ENCODE peak calls at places on chromosome 7, in four cellular contexts. One of them, this sample, is unnamed.

GRCh38 chr7:46226860-46227259 is 305.8 kb upstream of the IGFBP3 start:
- DNase-seq in Peyer's patch: no peak
- DNase-seq in transverse colon: no peak
- DNase-seq in GM23248: peak
- DNase-seq in this sample: no peak

GRCh38 chr7:77409005-77409738 is 7.0 kb downstream of the GSAP start:
- DNase-seq in GM23248: peak
- DNase-seq in Peyer's patch: no peak
- DNase-seq in transverse colon: no peak
- DNase-seq in this sample: no peak

GRCh38 chr7:12754179-12754578 is 66.7 kb downstream of the ARL4A start:
- DNase-seq in Peyer's patch: no peak
- DNase-seq in transverse colon: no peak
- DNase-seq in GM23248: peak
- DNase-seq in this sample: no peak

GRCh38 chr7:27154901-27155815 is 1.3 kb downstream of the HOXA7 start:
- DNase-seq in transverse colon: peak
- DNase-seq in Peyer's patch: peak
- DNase-seq in GM23248: peak
- DNase-seq in this sample: no peak

GRCh38 chr7:42319631-42320030 is 82.6 kb upstream of the GLI3 start:
- DNase-seq in transverse colon: no peak
- DNase-seq in Peyer's patch: no peak
- DNase-seq in GM23248: peak
- DNase-seq in this sample: no peak

GRCh38 chr7:130426541-130426940 is 14.3 kb downstream of the CEP41 start:
- DNase-seq in transverse colon: no peak
- DNase-seq in GM23248: no peak
- DNase-seq in Peyer's patch: no peak
- DNase-seq in this sample: no peak

GRCh38 chr7:130266258-130266960 is at the start of gene CPA2:
- DNase-seq in transverse colon: no peak
- DNase-seq in GM23248: no peak
- DNase-seq in Peyer's patch: no peak
- DNase-seq in this sample: peak

GRCh38 chr7:47153571-47153970 is 428.3 kb downstream of the TNS3 start:
- DNase-seq in transverse colon: no peak
- DNase-seq in Peyer's patch: no peak
- DNase-seq in GM23248: no peak
- DNase-seq in this sample: peak

GRCh38 chr7:19317461-19317860 is 172.2 kb upstream of the FERD3L start:
- DNase-seq in Peyer's patch: no peak
- DNase-seq in GM23248: peak
- DNase-seq in transverse colon: no peak
- DNase-seq in this sample: no peak

GRCh38 chr7:18241543-18242231 is 214.0 kb upstream of the PRPS1L1 start:
- DNase-seq in Peyer's patch: no peak
- DNase-seq in transverse colon: no peak
- DNase-seq in GM23248: no peak
- DNase-seq in this sample: no peak

GRCh38 chr7:124791876-124792446 is 26.4 kb upstream of the GPR37 start:
- DNase-seq in Peyer's patch: no peak
- DNase-seq in transverse colon: no peak
- DNase-seq in GM23248: no peak
- DNase-seq in this sample: no peak

GRCh38 chr7:55155351-55156117 is 136.7 kb downstream of the EGFR start:
- DNase-seq in transverse colon: no peak
- DNase-seq in Peyer's patch: no peak
- DNase-seq in GM23248: no peak
- DNase-seq in this sample: no peak

GRCh38 chr7:101362334-101363195 is at the start of gene COL26A1:
- DNase-seq in GM23248: peak
- DNase-seq in Peyer's patch: no peak
- DNase-seq in transverse colon: peak
- DNase-seq in this sample: peak

GRCh38 chr7:134462337-134462925 is 3.5 kb upstream of the AKR1B1 start:
- DNase-seq in transverse colon: no peak
- DNase-seq in Peyer's patch: no peak
- DNase-seq in GM23248: peak
- DNase-seq in this sample: no peak

GRCh38 chr7:77933394-77933793 is 134.8 kb downstream of the PHTF2 start:
- DNase-seq in GM23248: peak
- DNase-seq in Peyer's patch: no peak
- DNase-seq in transverse colon: peak
- DNase-seq in this sample: no peak

GRCh38 chr7:20438248-20438647 is 107.5 kb downstream of the ITGB8 start:
- DNase-seq in Peyer's patch: no peak
- DNase-seq in GM23248: no peak
- DNase-seq in transverse colon: no peak
- DNase-seq in this sample: no peak

GRCh38 chr7:43294080-43294630 is 181.7 kb downstream of the HECW1 start:
- DNase-seq in transverse colon: no peak
- DNase-seq in GM23248: peak
- DNase-seq in Peyer's patch: no peak
- DNase-seq in this sample: peak

GRCh38 chr7:68249611-68250010 is 1253.0 kb downstream of the TYW1 start:
- DNase-seq in transverse colon: no peak
- DNase-seq in Peyer's patch: no peak
- DNase-seq in GM23248: no peak
- DNase-seq in this sample: no peak

GRCh38 chr7:94374231-94374630 is 20.5 kb upstream of the COL1A2 start:
- DNase-seq in GM23248: peak
- DNase-seq in transverse colon: peak
- DNase-seq in Peyer's patch: no peak
- DNase-seq in this sample: peak

GRCh38 chr7:30916255-30916654 is 4.6 kb downstream of the AQP1 start:
- DNase-seq in GM23248: no peak
- DNase-seq in Peyer's patch: no peak
- DNase-seq in transverse colon: no peak
- DNase-seq in this sample: no peak

GRCh38 chr7:22990588-22990949 is 23.4 kb downstream of the HYCC1 start:
- DNase-seq in GM23248: peak
- DNase-seq in transverse colon: no peak
- DNase-seq in Peyer's patch: no peak
- DNase-seq in this sample: no peak

GRCh38 chr7:39560398-39560797 is 5.8 kb upstream of the YAE1 start:
- DNase-seq in transverse colon: no peak
- DNase-seq in Peyer's patch: no peak
- DNase-seq in GM23248: peak
- DNase-seq in this sample: no peak

GRCh38 chr7:20407585-20408466 is 77.1 kb downstream of the ITGB8 start:
- DNase-seq in transverse colon: no peak
- DNase-seq in Peyer's patch: no peak
- DNase-seq in GM23248: peak
- DNase-seq in this sample: no peak

GRCh38 chr7:43531700-43532099 is 51.2 kb upstream of the STK17A start:
- DNase-seq in GM23248: no peak
- DNase-seq in Peyer's patch: no peak
- DNase-seq in transverse colon: no peak
- DNase-seq in this sample: no peak

GRCh38 chr7:135383525-135383924 is 126.4 kb downstream of the CNOT4 start:
- DNase-seq in GM23248: no peak
- DNase-seq in Peyer's patch: no peak
- DNase-seq in transverse colon: no peak
- DNase-seq in this sample: no peak

GRCh38 chr7:137936509-137937201 is 65.2 kb downstream of the CREB3L2 start:
- DNase-seq in GM23248: no peak
- DNase-seq in Peyer's patch: no peak
- DNase-seq in transverse colon: no peak
- DNase-seq in this sample: no peak
- H3K27ac ChIP-seq in GM23248: peak
- H3K27ac ChIP-seq in Peyer's patch: peak
- H3K27ac ChIP-seq in transverse colon: peak
- H3K27ac ChIP-seq in this sample: no peak

DNA sequence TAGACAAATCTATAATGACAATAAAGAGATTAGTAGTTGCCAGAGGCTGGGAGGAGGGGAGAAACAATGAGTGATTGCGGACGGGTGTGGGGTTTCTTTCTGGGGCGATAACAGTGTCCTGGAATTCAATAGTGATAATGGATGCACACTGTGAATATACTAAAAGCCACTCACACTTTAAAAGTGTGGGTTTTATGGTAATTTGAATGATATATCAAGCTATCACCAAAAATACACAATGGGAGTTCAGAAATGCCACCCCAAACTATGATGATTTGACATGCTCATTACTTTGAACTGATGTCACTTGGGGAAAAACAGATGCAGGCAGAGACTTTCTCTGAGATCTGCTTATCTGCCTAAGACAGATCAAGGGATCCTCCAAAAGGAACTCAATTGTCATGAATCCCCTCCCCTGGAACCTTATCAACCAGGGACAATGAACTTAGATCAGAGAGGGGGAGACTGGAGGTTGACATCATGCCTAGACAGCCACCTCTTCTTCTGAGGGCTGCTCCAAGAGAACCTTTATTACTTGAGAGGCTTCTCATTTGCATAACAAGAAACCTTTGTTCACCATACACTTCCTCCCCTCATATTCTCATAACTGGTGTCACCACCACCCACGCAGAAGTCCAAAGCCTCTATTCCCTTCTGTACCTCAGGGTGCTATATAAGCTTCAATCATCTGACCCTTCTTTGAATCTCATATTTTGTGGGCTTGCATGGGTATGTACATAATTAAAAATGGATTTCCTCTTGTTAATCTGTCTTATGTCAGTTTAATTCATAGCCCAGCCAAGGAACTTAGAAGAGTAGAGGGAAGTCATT is 14.8 kb upstream of the ZC3HAV1 start:
- DNase-seq in Peyer's patch: no peak
- DNase-seq in transverse colon: no peak
- DNase-seq in GM23248: no peak
- DNase-seq in this sample: no peak
- H3K27ac ChIP-seq in Peyer's patch: no peak
- H3K27ac ChIP-seq in transverse colon: no peak
- H3K27ac ChIP-seq in GM23248: no peak
- H3K27ac ChIP-seq in this sample: no peak

GRCh38 chr7:116259821-116260440 is 49.6 kb downstream of the TES start:
- DNase-seq in transverse colon: no peak
- DNase-seq in GM23248: peak
- DNase-seq in Peyer's patch: no peak
- DNase-seq in this sample: no peak

GRCh38 chr7:116261904-116262303 is 51.6 kb downstream of the TES start:
- DNase-seq in transverse colon: no peak
- DNase-seq in GM23248: no peak
- DNase-seq in Peyer's patch: no peak
- DNase-seq in this sample: no peak

GRCh38 chr7:116259156-116259555 is 48.8 kb downstream of the TES start:
- DNase-seq in GM23248: no peak
- DNase-seq in transverse colon: no peak
- DNase-seq in Peyer's patch: no peak
- DNase-seq in this sample: no peak

GRCh38 chr7:116258734-116259133 is 48.4 kb downstream of the TES start:
- DNase-seq in transverse colon: no peak
- DNase-seq in Peyer's patch: no peak
- DNase-seq in GM23248: peak
- DNase-seq in this sample: peak

DNA sequence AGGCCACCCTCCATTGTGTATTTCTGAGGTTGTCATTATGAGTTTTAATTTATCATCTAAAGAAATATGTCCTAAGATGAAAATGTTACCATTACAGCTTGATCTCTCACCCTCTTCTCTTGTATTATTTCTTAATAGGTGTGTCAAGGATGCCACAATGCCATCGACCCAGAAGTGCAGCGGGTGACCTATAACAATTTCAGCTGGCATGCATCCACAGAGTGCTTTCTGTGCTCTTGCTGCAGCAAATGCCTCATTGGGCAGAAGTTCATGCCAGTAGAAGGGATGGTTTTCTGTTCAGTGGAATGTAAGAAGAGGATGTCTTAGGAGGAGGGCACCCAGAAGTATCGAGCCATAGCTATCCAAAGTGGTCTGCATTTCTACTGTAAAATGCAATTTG is 46.8 kb downstream of the TES start:
- DNase-seq in GM23248: no peak
- DNase-seq in Peyer's patch: no peak
- DNase-seq in transverse colon: no peak
- DNase-seq in this sample: no peak
- H3K27ac ChIP-seq in GM23248: no peak
- H3K27ac ChIP-seq in Peyer's patch: no peak
- H3K27ac ChIP-seq in transverse colon: no peak
- H3K27ac ChIP-seq in this sample: no peak

DNA sequence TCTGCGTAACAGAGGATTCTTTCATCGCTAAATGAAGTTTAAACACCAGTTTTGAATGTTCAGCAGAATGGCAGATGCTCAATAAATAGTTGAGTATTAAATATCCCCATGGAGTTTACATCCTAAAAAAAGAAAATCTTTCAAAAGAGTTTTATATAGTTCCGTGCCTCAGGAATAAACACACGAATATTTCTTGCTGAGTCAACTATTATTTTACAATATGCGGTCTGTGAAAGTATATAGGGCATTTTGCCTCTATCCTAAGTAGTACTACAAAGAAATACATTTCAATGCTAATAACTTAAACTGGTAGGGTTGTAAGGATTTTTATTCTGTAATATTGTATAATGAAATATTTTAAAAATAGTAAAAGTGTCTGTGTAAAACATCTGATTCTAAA is 1.3 kb downstream of the DBF4 start:
- DNase-seq in Peyer's patch: no peak
- DNase-seq in GM23248: peak
- DNase-seq in transverse colon: no peak
- DNase-seq in this sample: no peak
- H3K27ac ChIP-seq in Peyer's patch: no peak
- H3K27ac ChIP-seq in GM23248: peak
- H3K27ac ChIP-seq in transverse colon: peak
- H3K27ac ChIP-seq in this sample: peak

GRCh38 chr7:107035446-107035845 is 9.1 kb upstream of the PRKAR2B start:
- DNase-seq in GM23248: peak
- DNase-seq in Peyer's patch: no peak
- DNase-seq in transverse colon: no peak
- DNase-seq in this sample: peak
- H3K27ac ChIP-seq in GM23248: peak
- H3K27ac ChIP-seq in Peyer's patch: no peak
- H3K27ac ChIP-seq in transverse colon: no peak
- H3K27ac ChIP-seq in this sample: no peak

DNA sequence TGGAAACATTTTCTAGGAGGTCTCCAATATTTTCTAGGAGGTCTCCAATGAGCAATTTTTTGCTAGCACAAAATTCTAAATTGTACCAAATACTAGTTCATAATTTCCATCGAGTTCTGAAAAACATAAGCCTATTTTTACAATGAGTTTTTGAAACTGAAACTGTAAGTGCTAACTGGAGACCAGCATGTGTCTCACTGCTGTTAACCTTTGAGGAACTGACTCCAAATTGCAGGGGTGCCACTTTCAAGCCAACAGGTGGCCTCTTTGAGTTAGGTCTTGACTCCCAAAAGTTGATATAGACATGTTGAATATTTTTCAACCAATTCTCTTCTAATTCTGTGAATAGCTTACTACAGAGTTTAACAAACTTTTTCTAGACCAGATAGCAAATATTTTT is 58.8 kb downstream of the CAV1 start:
- DNase-seq in Peyer's patch: no peak
- DNase-seq in transverse colon: no peak
- DNase-seq in GM23248: peak
- DNase-seq in this sample: no peak
- H3K27ac ChIP-seq in Peyer's patch: no peak
- H3K27ac ChIP-seq in transverse colon: peak
- H3K27ac ChIP-seq in GM23248: peak
- H3K27ac ChIP-seq in this sample: no peak